ENCODE peak calls at places on chromosomes 7 and 10, in seven cellular contexts. B, D, Y, P, K, S and Q are unnamed samples. For H3K27me3, the result is how much of the 10 kb centered on the place peaks cover.

GRCh38 chr7:30553141-30553540 is 41.5 kb upstream of the GARS1 start:
- DNase-seq in Y (no peak), K (no peak), S (no peak), D (no peak), B (no peak), P (no peak), Q (no peak)

GRCh38 chr10:8616166-8616565 is 561.7 kb downstream of the GATA3 start:
- DNase-seq in K (peak), D (no peak), B (no peak), S (no peak), Y (no peak), P (no peak), Q (no peak)

GRCh38 chr10:660413-660979 is 29.0 kb downstream of the DIP2C start:
- DNase-seq in P (no peak), K (no peak), B (peak), S (no peak), Y (no peak), D (no peak), Q (no peak)

GRCh38 chr7:116206141-116206540 is 4.2 kb upstream of the TES start:
- DNase-seq in S (no peak), Y (no peak), P (no peak), K (no peak), B (no peak), D (no peak), Q (no peak)

GRCh38 chr10:3471927-3472704 is 299.5 kb upstream of the PITRM1 start:
- DNase-seq in P (no peak), D (no peak), S (no peak), K (peak), B (peak), Y (no peak), Q (peak)

GRCh38 chr7:130894146-130895005 is 160.4 kb upstream of the KLF14 start:
- DNase-seq in B (peak), Y (no peak), K (no peak), D (no peak), P (no peak), S (peak), Q (no peak)

GRCh38 chr10:75910032-75910431 is 478.6 kb downstream of the LRMDA start:
- DNase-seq in K (no peak), D (no peak), P (no peak), B (no peak), Y (no peak), S (no peak), Q (no peak)

GRCh38 chr7:102295346-102296178 is 8.9 kb downstream of the SH2B2 start:
- DNase-seq in B (no peak), Y (no peak), D (no peak), S (no peak), P (no peak), K (no peak), Q (no peak)

GRCh38 chr10:124259139-124259825 is 159.4 kb downstream of the OAT start:
- DNase-seq in K (no peak), S (peak), D (peak), P (no peak), B (peak), Y (peak), Q (no peak)

GRCh38 chr10:100731603-100732596 is 13.5 kb upstream of the PAX2 start:
- DNase-seq in P (no peak), S (no peak), B (no peak), Y (no peak), D (peak), K (no peak), Q (no peak)

GRCh38 chr10:33556581-33556980 is 222.1 kb upstream of the NRP1 start:
- DNase-seq in Y (no peak), B (no peak), K (no peak), D (no peak), P (no peak), S (no peak), Q (no peak)

GRCh38 chr10:44933117-44933450 is 21.9 kb downstream of the TMEM72 start:
- DNase-seq in B (peak), P (no peak), D (no peak), Y (no peak), K (no peak), S (no peak), Q (no peak)

GRCh38 chr10:124390788-124391187 is 27.9 kb downstream of the OAT start:
- DNase-seq in K (no peak), B (no peak), D (no peak), S (no peak), Y (no peak), P (no peak), Q (no peak)

GRCh38 chr7:104136981-104137380 is 70.8 kb downstream of the ORC5 start:
- DNase-seq in Y (no peak), P (no peak), B (no peak), S (no peak), D (no peak), K (no peak), Q (no peak)

GRCh38 chr10:126634915-126635314 is 35.6 kb downstream of the C10orf90 start:
- DNase-seq in P (no peak), B (no peak), D (no peak), S (no peak), K (peak), Y (no peak), Q (no peak)

GRCh38 chr10:91271886-91272285 is 51.4 kb downstream of the PCGF5 start:
- DNase-seq in S (no peak), B (no peak), K (no peak), Y (no peak), P (no peak), D (no peak), Q (no peak)

GRCh38 chr10:21517134-21517982 is 8.1 kb downstream of the SKIDA1 start:
- DNase-seq in D (no peak), S (no peak), Y (no peak), B (peak), K (peak), P (no peak), Q (no peak)

GRCh38 chr7:105178928-105179541 is 165.0 kb downstream of the KMT2E start:
- DNase-seq in D (no peak), Y (no peak), P (no peak), K (no peak), S (no peak), B (no peak), Q (no peak)

GRCh38 chr7:150944066-150945042 is 33.8 kb downstream of the KCNH2 start:
- DNase-seq in S (no peak), P (peak), Y (no peak), B (peak), D (peak), K (no peak), Q (no peak)

GRCh38 chr10:17206210-17206709 is 4.8 kb upstream of the TRDMT1 start:
- DNase-seq in D (no peak), Y (peak), B (no peak), P (no peak), S (no peak), K (no peak), Q (no peak)

GRCh38 chr7:27593226-27593625 is 69.5 kb downstream of the HIBADH start:
- DNase-seq in P (no peak), K (no peak), D (no peak), Y (no peak), B (no peak), S (no peak), Q (no peak)

GRCh38 chr7:2621061-2621828 is 10.5 kb upstream of the TTYH3 start:
- DNase-seq in D (peak), B (peak), K (peak), P (no peak), Y (no peak), S (no peak), Q (peak)

GRCh38 chr7:50056131-50056530 is 36.9 kb downstream of the ZPBP start:
- DNase-seq in S (no peak), Y (no peak), D (no peak), K (no peak), B (no peak), P (no peak), Q (no peak)

GRCh38 chr10:63547628-63548356 is 26.6 kb downstream of the REEP3 start:
- DNase-seq in P (no peak), S (no peak), B (no peak), Y (no peak), D (no peak), K (no peak), Q (no peak)

GRCh38 chr7:21946228-21946709 is 570 bp upstream of the CDCA7L start:
- DNase-seq in D (no peak), S (no peak), Y (no peak), B (no peak), K (no peak), P (no peak), Q (no peak)

GRCh38 chr7:4849390-4849789 is 12.4 kb downstream of the PAPOLB start:
- DNase-seq in K (peak), D (no peak), Y (peak), B (no peak), S (peak), P (peak), Q (no peak)
- TF ChIP-seq CTCF in K (no peak), D (no peak), Y (no peak), B (no peak), S (peak), P (no peak), Q (no peak)

GRCh38 chr7:73770002-73770859 is at the start of gene CLDN3:
- DNase-seq in B (no peak), Y (no peak), D (no peak), S (peak), P (no peak), K (peak), Q (peak)
- TF ChIP-seq POLR2AphosphoS5 in B (no peak), Y (no peak), D (no peak), S (peak), P (no peak), K (peak), Q (peak)

DNA sequence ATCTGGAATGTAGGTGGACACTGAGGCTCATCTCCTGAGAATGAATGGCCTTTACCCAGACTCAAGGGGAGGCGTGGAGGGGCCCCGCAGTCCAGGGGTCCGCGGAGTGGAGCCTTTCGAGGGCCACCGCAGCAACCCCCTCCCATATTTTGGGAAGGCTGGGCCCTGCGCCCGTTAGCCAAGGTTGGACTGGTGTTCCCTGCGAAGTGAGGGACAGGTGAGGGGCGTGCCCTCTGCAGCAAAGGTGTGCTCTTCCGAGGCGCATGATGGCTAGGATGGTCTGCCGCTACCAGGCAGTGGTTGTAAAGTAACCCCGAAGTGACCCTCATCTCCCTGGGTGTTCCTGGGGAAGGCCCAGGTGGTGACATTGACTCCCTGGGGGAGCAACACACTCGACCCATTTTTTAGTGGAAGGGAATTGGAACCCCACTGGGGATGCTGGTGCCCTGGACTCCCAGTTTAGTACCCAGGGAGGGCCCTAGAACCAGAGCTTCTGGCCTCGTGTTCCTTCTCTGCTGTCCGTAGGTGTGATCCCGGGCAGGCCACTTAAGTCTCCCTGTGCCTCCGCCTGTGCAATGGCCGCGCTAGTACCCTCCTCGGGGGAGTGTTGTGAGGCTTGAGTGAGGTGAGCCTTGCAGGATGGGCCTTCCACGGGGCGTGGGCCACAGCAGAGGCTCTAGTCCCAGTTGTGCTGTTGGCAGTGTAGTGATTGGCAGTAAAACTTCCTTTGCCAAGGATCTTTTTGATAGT is 779 bp downstream of the FAM241B start:
- DNase-seq in B (no peak), D (peak), P (peak), S (no peak), K (no peak), Y (no peak), Q (no peak)
- H3K27me3 ChIP-seq in B (under half), D (under half), P (under half), S (under half), K (under half), Y (under half), Q (under half)

GRCh38 chr7:24978837-24979469 is 1.0 kb downstream of the OSBPL3 start:
- DNase-seq in B (peak), K (no peak), D (peak), S (no peak), Y (no peak), P (no peak), Q (peak)

GRCh38 chr7:24981544-24981951 is 1.6 kb upstream of the OSBPL3 start:
- DNase-seq in K (no peak), S (no peak), Y (peak), D (peak), B (peak), P (peak), Q (peak)

GRCh38 chr7:24979470-24979862 is 512 bp downstream of the OSBPL3 start:
- DNase-seq in K (peak), P (peak), Y (peak), D (peak), S (no peak), B (peak), Q (peak)

GRCh38 chr7:24980695-24981543 is 941 bp upstream of the OSBPL3 start:
- DNase-seq in B (peak), P (peak), D (peak), Y (peak), K (no peak), S (no peak), Q (peak)

DNA sequence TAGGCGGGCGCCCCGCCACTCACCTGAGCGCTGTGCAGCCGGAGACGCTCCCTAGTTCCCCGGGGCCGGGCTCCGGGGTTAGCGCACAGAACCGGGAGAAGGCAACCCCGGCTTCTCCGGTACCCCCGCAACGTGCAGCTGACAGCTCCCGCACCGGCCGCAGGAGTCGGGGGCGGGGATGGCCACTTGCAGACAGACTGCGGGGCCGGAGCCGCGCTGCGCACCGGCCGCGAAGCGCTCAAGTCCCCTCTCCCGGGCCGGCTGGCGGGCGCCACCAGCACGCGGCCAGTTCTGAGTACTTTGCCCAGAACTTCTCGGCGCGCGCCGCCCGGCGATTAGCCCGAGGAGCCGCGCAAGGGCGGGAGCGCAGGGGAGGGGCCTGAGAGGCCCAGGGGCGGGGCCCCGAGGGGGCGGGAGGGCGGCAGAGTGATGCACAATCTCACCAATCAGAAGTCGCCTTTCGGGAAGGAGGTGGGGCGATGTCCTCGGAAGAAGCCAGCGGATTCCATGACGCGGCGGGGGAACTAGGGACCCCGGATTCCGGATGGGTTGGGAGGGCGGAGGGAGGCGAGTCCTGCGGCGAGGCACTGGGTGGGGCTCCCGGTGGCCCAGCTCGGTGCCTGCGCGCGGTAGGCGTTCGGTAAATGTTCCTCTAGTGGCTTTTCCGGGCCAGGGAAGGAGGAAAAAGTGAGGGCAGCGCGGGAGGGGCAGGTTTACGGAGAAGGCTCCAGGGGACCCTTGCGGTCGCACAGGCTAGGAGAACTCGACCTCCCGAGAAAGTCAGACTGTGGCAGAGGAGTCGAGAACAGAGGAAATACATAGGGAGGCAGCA is at the start of gene OSBPL3:
- DNase-seq in P (peak), B (peak), Y (peak), S (peak), D (peak), K (peak), Q (peak)
- TF ChIP-seq CTCF in P (no peak), B (no peak), Y (no peak), S (no peak), D (no peak), K (no peak), Q (no peak)

GRCh38 chr7:133284092-133284491 is 31.2 kb downstream of the EXOC4 start:
- DNase-seq in K (no peak), B (no peak), P (no peak), S (no peak), Y (no peak), D (no peak), Q (no peak)
- TF ChIP-seq POLR2AphosphoS5 in K (no peak), B (no peak), P (no peak), S (no peak), Y (no peak), D (no peak), Q (no peak)

DNA sequence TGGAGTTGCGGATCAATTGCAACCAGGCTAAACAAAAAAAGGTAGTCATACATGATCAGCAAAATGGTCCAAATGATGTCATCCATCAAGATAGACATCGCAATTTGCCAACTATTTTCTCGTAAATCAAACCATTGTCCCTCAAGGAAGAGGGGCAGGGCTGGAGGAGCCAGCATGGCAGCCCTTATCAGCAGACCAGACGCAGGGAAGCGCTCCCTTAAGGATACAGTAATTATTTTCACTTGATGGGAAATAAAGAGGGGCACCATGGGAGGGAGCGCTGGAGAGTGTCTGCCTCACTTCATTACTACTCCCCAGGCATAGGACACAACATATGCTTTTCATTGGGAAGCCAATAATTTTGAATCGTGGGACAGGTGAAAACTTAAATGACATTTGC is 202.5 kb upstream of the HABP2 start:
- DNase-seq in Y (no peak), K (no peak), B (no peak), P (no peak), S (no peak), D (no peak), Q (no peak)
- H3K27me3 ChIP-seq in Y (under half), K (under half), B (under half), P (under half), S (under half), D (under half), Q (under half)

GRCh38 chr10:27369832-27370231 is 129.2 kb upstream of the ACBD5 start:
- DNase-seq in P (no peak), Y (no peak), B (no peak), K (no peak), D (no peak), S (no peak), Q (no peak)
- TF ChIP-seq CTCF in P (no peak), Y (no peak), B (no peak), K (no peak), D (no peak), S (peak), Q (no peak)

GRCh38 chr10:15200626-15201025 is 32.1 kb upstream of the NMT2 start:
- DNase-seq in Y (no peak), K (no peak), B (no peak), D (no peak), S (peak), P (no peak), Q (no peak)
- TF ChIP-seq POLR2AphosphoS5 in Y (no peak), K (no peak), B (peak), D (no peak), S (peak), P (no peak), Q (no peak)

DNA sequence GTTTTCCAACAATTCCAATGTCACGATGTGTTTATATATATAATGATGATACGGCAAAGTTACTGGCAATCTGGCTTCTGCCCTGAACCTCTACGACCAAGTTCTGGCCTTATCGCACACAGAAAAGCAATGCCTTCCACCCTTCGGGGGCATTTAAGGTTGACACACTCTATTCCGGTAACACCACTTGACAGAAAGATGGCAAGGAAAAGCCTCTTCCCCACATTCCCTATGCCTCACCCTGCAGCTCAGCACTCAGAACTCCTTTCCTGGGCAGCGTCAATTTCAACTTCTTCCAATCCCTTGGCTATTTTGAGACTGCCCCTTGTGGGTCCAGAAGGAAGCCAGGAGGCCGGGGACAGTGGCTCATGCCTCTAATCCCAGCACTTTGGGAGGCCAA is 2.5 kb upstream of the ADRB1 start:
- DNase-seq in S (no peak), K (no peak), P (no peak), Y (no peak), B (no peak), D (no peak), Q (no peak)
- H3K27me3 ChIP-seq in S (under half), K (under half), P (under half), Y (under half), B (under half), D (under half), Q (half or more)

GRCh38 chr7:141674702-141675101 is 27.3 kb downstream of the DENND11 start:
- DNase-seq in K (no peak), S (no peak), D (no peak), P (no peak), B (no peak), Y (no peak), Q (no peak)
- TF ChIP-seq CTCF in K (no peak), S (peak), D (no peak), P (peak), B (no peak), Y (no peak), Q (peak)